ENCODE peak calls at places on chromosome 21, in five cellular contexts. K, W, L, F and H are unnamed samples.
A peak's percentile ranks its signal among the peaks of the same experiment; 100 is the strongest.

GRCh38 chr21:46326110-46326703 is 2.3 kb downstream of the PCNT start:
- DNase-seq in K (no peak), L (no peak), W (no peak), F (no peak), H (no peak)

GRCh38 chr21:21297211-21297610 is 299.0 kb downstream of the NCAM2 start:
- DNase-seq in F (no peak), L (no peak), W (no peak), K (no peak), H (no peak)

GRCh38 chr21:29072873-29073221 is 601 bp downstream of the CCT8 start:
- DNase-seq in K (no peak), W (no peak), L (peak; percentile 23), F (no peak), H (no peak)

GRCh38 chr21:45412491-45412890 is 7.5 kb downstream of the COL18A1 start:
- DNase-seq in K (no peak), W (no peak), F (no peak), L (no peak), H (no peak)

GRCh38 chr21:40947713-40948112 is 100.8 kb upstream of the DSCAM start:
- DNase-seq in F (no peak), K (no peak), W (no peak), L (no peak), H (no peak)

GRCh38 chr21:33286600-33287456 is 20.7 kb downstream of the IL10RB start:
- DNase-seq in W (no peak), K (no peak), L (peak; percentile 55), F (no peak), H (no peak)

GRCh38 chr21:36589352-36589971 is 109.5 kb upstream of the SIM2 start:
- DNase-seq in F (no peak), L (peak; percentile 15), K (no peak), W (no peak), H (no peak)

GRCh38 chr21:29064850-29065481 is 8.5 kb downstream of the CCT8 start:
- DNase-seq in K (no peak), L (no peak), W (no peak), F (no peak), H (no peak)

GRCh38 chr21:43866233-43866632 is 1.2 kb downstream of the AGPAT3 start:
- DNase-seq in L (peak; percentile 16), K (peak; percentile 41), W (no peak), F (peak; percentile 83), H (no peak)

GRCh38 chr21:45136927-45137611 is 62.7 kb downstream of the ADARB1 start:
- DNase-seq in F (peak; percentile 92), L (peak; percentile 70), K (peak; percentile 85), W (peak; percentile 74), H (peak; percentile 83)

GRCh38 chr21:46414965-46415275 is 43.8 kb upstream of the DIP2A start:
- DNase-seq in L (no peak), F (peak; percentile 46), K (no peak), W (no peak), H (no peak)

GRCh38 chr21:27213328-27213727 is 246.4 kb upstream of the ADAMTS5 start:
- DNase-seq in K (no peak), L (peak; percentile 21), W (no peak), F (no peak), H (no peak)
- TF ChIP-seq CTCF in K (no peak), L (no peak), W (peak; percentile 56), F (no peak), H (no peak)

GRCh38 chr21:42522271-42522670 is 8.6 kb downstream of the SLC37A1 start:
- DNase-seq in W (no peak), L (no peak), F (peak; percentile 40), K (peak; percentile 8), H (peak; percentile 21)

GRCh38 chr21:42522771-42523170 is 9.1 kb downstream of the SLC37A1 start:
- DNase-seq in L (no peak), F (peak; percentile 60), K (peak; percentile 14), W (no peak), H (peak; percentile 17)

GRCh38 chr21:42521384-42521783 is 7.7 kb downstream of the SLC37A1 start:
- DNase-seq in K (peak; percentile 10), W (no peak), F (peak; percentile 27), L (no peak), H (peak; percentile 21)

GRCh38 chr21:42521805-42522204 is 8.2 kb downstream of the SLC37A1 start:
- DNase-seq in W (no peak), K (peak; percentile 4), L (no peak), F (peak; percentile 49), H (peak; percentile 50)

DNA sequence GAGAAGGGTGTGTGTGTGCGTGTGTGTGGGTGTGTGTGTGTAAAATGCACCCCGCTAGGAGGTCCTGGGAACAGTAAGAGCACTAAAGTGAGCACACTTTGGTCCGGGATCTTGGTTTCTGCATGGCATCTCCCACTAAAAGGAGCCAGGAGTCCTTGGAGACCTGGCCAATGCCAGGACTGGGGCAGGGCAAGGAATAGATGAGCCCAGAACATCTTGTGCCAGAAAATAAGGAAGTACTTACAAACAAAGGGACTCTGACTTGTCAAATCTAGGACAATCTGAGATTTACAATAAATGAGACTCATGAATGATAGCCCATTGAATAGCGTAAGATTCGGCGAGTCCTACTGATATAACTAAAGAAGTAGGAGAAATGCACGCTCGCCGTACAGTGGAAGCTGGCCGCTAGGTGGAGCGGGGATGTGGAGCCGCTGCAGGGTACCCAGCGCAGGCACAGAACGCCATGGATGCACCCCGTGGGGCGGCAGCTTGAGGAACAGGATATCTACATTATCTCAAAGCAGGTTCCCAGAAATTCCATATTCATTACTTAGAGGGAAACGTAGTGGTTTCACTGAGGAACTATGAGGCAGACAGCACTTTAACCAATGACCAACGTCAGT is 7.1 kb downstream of the SLC37A1 start:
- DNase-seq in F (peak; percentile 51), K (no peak), L (no peak), W (no peak), H (peak; percentile 26)
- TF ChIP-seq CTCF in F (no peak), K (peak; percentile 14), L (no peak), W (peak; percentile 24), H (no peak)

GRCh38 chr21:34801519-34802132 is 132.8 kb downstream of the CLIC6 start:
- DNase-seq in L (peak; percentile 49), W (no peak), F (no peak), K (no peak), H (no peak)
- TF ChIP-seq CTCF in L (peak; percentile 18), W (peak; percentile 23), F (no peak), K (no peak), H (no peak)

GRCh38 chr21:38511662-38512243 is 13.5 kb upstream of the ERG start:
- DNase-seq in W (no peak), F (no peak), L (no peak), K (no peak), H (no peak)
- TF ChIP-seq CTCF in W (no peak), F (no peak), L (no peak), K (no peak), H (no peak)

DNA sequence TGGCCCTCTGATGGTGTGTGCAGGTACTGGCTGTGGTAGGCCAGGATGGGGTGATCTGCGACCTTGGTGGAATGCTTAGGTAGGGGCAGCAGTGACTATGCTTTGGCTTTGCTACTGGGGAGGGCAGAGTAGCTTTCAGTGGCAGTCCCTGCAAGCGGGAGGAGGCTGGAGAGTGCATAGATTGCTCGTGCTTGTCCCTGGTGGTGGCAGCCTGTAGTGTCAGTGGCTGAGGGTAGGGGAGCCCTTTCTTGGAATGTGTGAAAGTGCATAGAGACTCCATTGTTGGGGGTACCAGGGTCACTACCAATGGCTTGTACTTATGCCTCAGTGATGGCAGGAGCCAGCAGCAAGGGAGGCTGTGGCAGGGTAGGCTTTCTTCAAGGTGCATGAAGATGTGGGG is 582.6 kb downstream of the MRPL39 start:
- DNase-seq in W (no peak), F (no peak), L (no peak), K (no peak), H (no peak)
- TF ChIP-seq CTCF in W (no peak), F (no peak), L (no peak), K (no peak), H (no peak)

GRCh38 chr21:42049578-42050430 is 21.3 kb upstream of the UMODL1 start:
- DNase-seq in W (no peak), F (peak; percentile 56), L (no peak), K (no peak), H (no peak)
- TF ChIP-seq CTCF in W (no peak), F (no peak), L (no peak), K (no peak), H (no peak)

GRCh38 chr21:39315603-39316002 is 2.2 kb upstream of the BRWD1 start:
- DNase-seq in F (no peak), K (no peak), L (no peak), W (no peak), H (no peak)
- TF ChIP-seq CTCF in F (no peak), K (no peak), L (no peak), W (no peak), H (no peak)